ENCODE peak calls at places on chromosomes 16 and 17, in six cellular contexts. J is IMR-90, O is H9, A is H1, P is mesenchymal stem cell, T is neuronal stem cell. R is an unnamed sample.

GRCh38 chr17:35890774-35891155 is 10.6 kb upstream of the CCL5 start:
- DNase-seq in J (no peak), O (peak), A (no peak), P (no peak), T (no peak), R (no peak)

GRCh38 chr17:35749560-35750412 is 3.3 kb downstream of the GAS2L2 start:
- DNase-seq in J (peak), O (peak), A (no peak), P (no peak), T (no peak), R (no peak)

GRCh38 chr17:67576471-67576870 is 141.3 kb upstream of the NOL11 start:
- DNase-seq in J (no peak), O (no peak), A (no peak), P (no peak), T (no peak), R (no peak)

GRCh38 chr17:52678211-52678610 is 519.7 kb upstream of the CA10 start:
- DNase-seq in J (no peak), O (no peak), A (no peak), P (no peak), T (no peak), R (peak)

GRCh38 chr17:2837147-2837561 is 40.9 kb downstream of the RAP1GAP2 start:
- DNase-seq in J (no peak), O (no peak), A (no peak), P (no peak), T (no peak), R (no peak)

GRCh38 chr17:4247981-4248388 is 15.8 kb downstream of the ANKFY1 start:
- DNase-seq in J (no peak), O (peak), A (no peak), P (no peak), T (no peak), R (peak)

GRCh38 chr17:67974598-67975066 is 21.6 kb downstream of the C17orf58 start:
- DNase-seq in J (no peak), O (peak), A (peak), P (no peak), T (peak), R (no peak)

GRCh38 chr16:83727751-83728352 is 79.9 kb upstream of the HSBP1 start:
- DNase-seq in J (no peak), O (no peak), A (no peak), P (no peak), T (no peak), R (no peak)

GRCh38 chr17:19750835-19751234 is 2.7 kb upstream of the ALDH3A1 start:
- DNase-seq in J (no peak), O (no peak), A (no peak), P (no peak), T (no peak), R (no peak)

GRCh38 chr17:36198831-36199465 is 2.4 kb upstream of the CCL3L1 start:
- DNase-seq in J (no peak), O (no peak), A (peak), P (no peak), T (no peak), R (no peak)

GRCh38 chr16:30570621-30571443 is 682 bp downstream of the ZNF688 start:
- DNase-seq in J (peak), O (peak), A (peak), P (peak), T (peak), R (no peak)

GRCh38 chr17:45248132-45248936 is 13.6 kb downstream of the SPATA32 start:
- DNase-seq in J (no peak), O (peak), A (no peak), P (no peak), T (peak), R (peak)

GRCh38 chr16:27398894-27399853 is 2.8 kb upstream of the IL21R start:
- DNase-seq in J (no peak), O (no peak), A (no peak), P (no peak), T (no peak), R (no peak)

GRCh38 chr16:65406933-65407332 is 285.1 kb upstream of the CDH11 start:
- DNase-seq in J (no peak), O (no peak), A (no peak), P (no peak), T (no peak), R (no peak)

GRCh38 chr17:76735006-76735405 is 2.1 kb downstream of the SRSF2 start:
- DNase-seq in J (peak), O (no peak), A (no peak), P (peak), T (no peak), R (peak)

GRCh38 chr17:76732734-76733617 is 4.2 kb downstream of the SRSF2 start:
- DNase-seq in J (no peak), O (no peak), A (no peak), P (no peak), T (no peak), R (peak)

GRCh38 chr17:76733618-76733957 is 3.5 kb downstream of the SRSF2 start:
- DNase-seq in J (no peak), O (no peak), A (no peak), P (no peak), T (no peak), R (no peak)

GRCh38 chr17:76735586-76736348 is 1.4 kb downstream of the SRSF2 start:
- DNase-seq in J (no peak), O (no peak), A (no peak), P (no peak), T (no peak), R (no peak)

GRCh38 chr17:76734080-76734840 is 2.9 kb downstream of the SRSF2 start:
- DNase-seq in J (peak), O (no peak), A (no peak), P (peak), T (no peak), R (no peak)
- H4K91ac ChIP-seq in J (no peak), O (no peak), A (no peak), P (no peak), T (no peak), R (no peak)

GRCh38 chr17:42348104-42348503 is 40.1 kb downstream of the STAT3 start:
- DNase-seq in J (no peak), O (no peak), A (no peak), P (no peak), T (no peak), R (no peak)
- H3K27ac ChIP-seq in J (no peak), O (no peak), A (peak), P (no peak), T (no peak), R (no peak)

GRCh38 chr16:57379579-57379978 is 7.3 kb downstream of the CX3CL1 start:
- DNase-seq in J (no peak), O (no peak), A (no peak), P (peak), T (no peak), R (peak)

GRCh38 chr16:57377080-57377841 is 5.0 kb downstream of the CX3CL1 start:
- DNase-seq in J (peak), O (peak), A (no peak), P (peak), T (no peak), R (peak)

GRCh38 chr16:57374067-57374534 is 1.8 kb downstream of the CX3CL1 start:
- DNase-seq in J (peak), O (no peak), A (no peak), P (no peak), T (no peak), R (no peak)

GRCh38 chr16:57373117-57373947 is 1.0 kb downstream of the CX3CL1 start:
- DNase-seq in J (no peak), O (no peak), A (no peak), P (no peak), T (no peak), R (no peak)

GRCh38 chr16:57376313-57376818 is 4.1 kb downstream of the CX3CL1 start:
- DNase-seq in J (no peak), O (no peak), A (no peak), P (no peak), T (no peak), R (no peak)
- H4K8ac ChIP-seq in J (no peak), O (no peak), A (no peak), P (no peak), T (no peak), R (no peak)

GRCh38 chr16:23876256-23876896 is 40.6 kb downstream of the PRKCB start:
- DNase-seq in J (no peak), O (no peak), A (no peak), P (no peak), T (no peak), R (no peak)
- H4K91ac ChIP-seq in J (no peak), O (no peak), A (no peak), P (no peak), T (no peak), R (no peak)

GRCh38 chr17:42270596-42270995 is 5.6 kb downstream of the STAT5B start:
- DNase-seq in J (no peak), O (no peak), A (no peak), P (no peak), T (no peak), R (no peak)
- H3K27ac ChIP-seq in J (no peak), O (no peak), A (no peak), P (no peak), T (no peak), R (no peak)

GRCh38 chr17:1484586-1485310 is 7.7 kb downstream of the MYO1C start:
- DNase-seq in J (no peak), O (peak), A (peak), P (peak), T (peak), R (peak)

GRCh38 chr17:1484060-1484535 is 8.4 kb downstream of the MYO1C start:
- DNase-seq in J (no peak), O (peak), A (no peak), P (no peak), T (no peak), R (no peak)

GRCh38 chr17:1486802-1487695 is 5.4 kb downstream of the MYO1C start:
- DNase-seq in J (no peak), O (peak), A (peak), P (peak), T (peak), R (peak)

GRCh38 chr17:1485311-1485747 is 7.2 kb downstream of the MYO1C start:
- DNase-seq in J (no peak), O (peak), A (no peak), P (peak), T (peak), R (peak)

GRCh38 chr17:1485748-1486376 is 6.6 kb downstream of the MYO1C start:
- DNase-seq in J (peak), O (peak), A (peak), P (peak), T (no peak), R (peak)
- H4K8ac ChIP-seq in J (peak), O (no peak), A (peak), P (peak), T (peak), R (peak)

DNA sequence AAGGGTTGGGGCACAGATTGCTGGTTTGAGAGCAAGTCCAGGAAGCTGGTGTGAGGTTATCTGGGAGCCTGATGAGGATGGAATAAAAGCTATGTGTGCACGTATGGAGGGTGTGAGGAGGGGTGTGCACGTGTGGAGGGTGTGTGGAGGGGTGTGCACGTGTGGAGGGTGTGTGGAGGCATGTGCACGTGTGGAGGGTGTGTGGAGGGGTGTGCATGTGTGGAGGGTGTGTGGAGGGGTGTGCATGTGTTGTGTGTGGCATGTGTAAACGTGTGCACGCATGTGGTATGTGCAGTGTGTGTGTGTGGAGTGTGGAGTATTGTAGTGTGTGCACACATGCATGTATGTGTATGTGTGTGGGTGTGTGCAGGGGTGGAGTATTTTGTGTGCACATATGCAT is 19.2 kb downstream of the RBFOX3 start:
- DNase-seq in J (no peak), O (no peak), A (no peak), P (no peak), T (no peak), R (no peak)
- H4K91ac ChIP-seq in J (no peak), O (no peak), A (no peak), P (no peak), T (no peak), R (no peak)

DNA sequence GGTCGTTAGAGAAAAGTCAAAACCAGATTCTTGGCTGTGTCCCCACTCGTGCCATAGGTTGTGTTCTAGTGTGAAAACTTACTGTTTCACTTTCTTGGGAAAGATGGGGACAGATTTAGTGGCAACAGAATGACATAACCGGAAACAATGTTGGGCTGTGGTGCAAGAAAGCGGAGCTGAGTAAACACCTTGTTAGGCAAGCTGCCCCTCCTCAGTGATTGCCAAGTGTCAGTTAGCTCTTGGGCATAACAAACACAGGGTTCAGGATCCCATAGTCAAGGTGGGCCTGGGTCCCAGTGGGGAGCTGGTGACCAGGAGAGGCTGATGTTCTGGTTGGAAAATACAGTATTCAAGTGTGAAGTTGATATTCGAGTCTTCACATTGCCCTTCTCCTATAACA is 15.4 kb downstream of the UBN1 start:
- DNase-seq in J (no peak), O (no peak), A (no peak), P (peak), T (no peak), R (no peak)
- H3K27ac ChIP-seq in J (no peak), O (no peak), A (no peak), P (no peak), T (no peak), R (no peak)

GRCh38 chr16:51698647-51699046 is 547.6 kb upstream of the SALL1 start:
- DNase-seq in J (no peak), O (no peak), A (no peak), P (no peak), T (no peak), R (no peak)

GRCh38 chr16:51701025-51701424 is 550.0 kb upstream of the SALL1 start:
- DNase-seq in J (no peak), O (no peak), A (no peak), P (no peak), T (no peak), R (no peak)

DNA sequence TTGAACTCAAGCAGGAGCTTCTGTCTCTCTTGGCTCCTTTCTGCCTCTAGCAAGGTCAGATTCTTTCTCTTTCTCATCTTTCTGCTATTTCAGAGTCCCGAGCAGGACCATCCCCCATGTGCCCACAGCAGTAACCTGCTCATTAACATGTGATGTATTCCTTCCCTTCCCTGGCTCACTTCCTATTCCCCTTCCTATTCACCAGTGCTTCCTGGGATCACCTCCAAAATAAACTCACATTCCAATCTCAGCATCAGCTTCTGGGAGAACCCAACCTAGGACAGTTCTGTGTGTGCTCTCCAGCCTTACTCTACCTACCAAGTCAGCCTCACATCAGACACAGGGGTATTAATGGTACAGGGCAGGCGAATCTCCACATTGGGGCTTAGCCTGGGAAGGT is 546.4 kb upstream of the SALL1 start:
- DNase-seq in J (no peak), O (no peak), A (no peak), P (no peak), T (no peak), R (no peak)
- H4K8ac ChIP-seq in J (no peak), O (no peak), A (no peak), P (no peak), T (no peak), R (no peak)

DNA sequence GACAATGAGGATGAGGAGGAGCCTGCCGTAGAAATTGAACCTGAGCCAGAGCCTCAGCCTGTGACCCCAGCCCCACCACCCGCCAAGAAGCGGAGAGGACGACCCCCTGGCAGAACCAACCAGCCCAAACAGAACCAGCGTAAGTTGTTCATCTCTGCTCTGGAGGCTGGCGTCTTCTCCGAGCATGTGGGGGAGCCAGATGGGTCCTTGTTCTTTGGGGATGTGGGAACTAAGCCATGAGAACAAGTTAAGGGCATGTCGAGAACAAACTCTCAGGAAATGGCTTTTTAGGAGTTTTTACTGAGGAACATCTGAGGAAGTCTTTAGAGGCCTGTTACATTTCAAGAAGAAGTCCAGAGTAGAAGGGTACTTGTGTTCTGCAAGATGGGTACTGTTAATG is 8.2 kb upstream of the CARMIL2 start:
- DNase-seq in J (no peak), O (no peak), A (no peak), P (no peak), T (no peak), R (no peak)
- H4K91ac ChIP-seq in J (no peak), O (no peak), A (no peak), P (no peak), T (no peak), R (no peak)